ENCODE peak calls at places on chromosomes 13 and 19, in seven cellular contexts. P, O, D, F, L, U and Q are unnamed samples.

GRCh38 chr13:111559612-111560423 is 239.4 kb downstream of the TEX29 start:
- DNase-seq in P (no peak), O (no peak), D (no peak), F (no peak), L (no peak), U (no peak), Q (no peak)

GRCh38 chr13:104571161-104571889 is 1505.1 kb upstream of the SLC10A2 start:
- DNase-seq in P (peak; percentile 81), O (peak; percentile 90), D (no peak), F (peak; percentile 74), L (no peak), U (peak; percentile 41), Q (peak; percentile 90)

GRCh38 chr13:97122381-97122996 is 99.6 kb upstream of the MBNL2 start:
- DNase-seq in P (no peak), O (no peak), D (no peak), F (no peak), L (no peak), U (no peak), Q (no peak)

GRCh38 chr19:13121551-13122274 is 3.6 kb downstream of the NACC1 start:
- DNase-seq in P (no peak), O (no peak), D (no peak), F (peak; percentile 16), L (no peak), U (no peak), Q (no peak)

GRCh38 chr13:28485551-28485950 is 9.4 kb downstream of the FLT1 start:
- DNase-seq in P (no peak), O (peak; percentile 50), D (no peak), F (no peak), L (no peak), U (no peak), Q (no peak)

GRCh38 chr13:97125051-97125809 is 96.9 kb upstream of the MBNL2 start:
- DNase-seq in P (peak; percentile 65), O (peak; percentile 60), D (no peak), F (no peak), L (no peak), U (no peak), Q (peak; percentile 97)

GRCh38 chr19:11191273-11191755 is 6.0 kb downstream of the KANK2 start:
- DNase-seq in P (no peak), O (peak; percentile 42), D (no peak), F (peak; percentile 45), L (no peak), U (no peak), Q (peak; percentile 65)

GRCh38 chr19:28008695-28009094 is 1204.3 kb downstream of the UQCRFS1 start:
- DNase-seq in P (no peak), O (peak; percentile 70), D (no peak), F (no peak), L (no peak), U (no peak), Q (no peak)

GRCh38 chr19:38564981-38565685 is 52.6 kb downstream of the MAP4K1 start:
- DNase-seq in P (no peak), O (no peak), D (peak; percentile 16), F (no peak), L (peak; percentile 6), U (no peak), Q (no peak)

GRCh38 chr13:94988654-94989053 is 276.3 kb upstream of the SOX21 start:
- DNase-seq in P (no peak), O (peak; percentile 60), D (no peak), F (no peak), L (no peak), U (no peak), Q (no peak)

GRCh38 chr19:55552206-55552605 is 6.9 kb upstream of the SBK3 start:
- DNase-seq in P (no peak), O (no peak), D (no peak), F (no peak), L (no peak), U (no peak), Q (no peak)

GRCh38 chr19:2101417-2102335 is 5.0 kb downstream of the IZUMO4 start:
- DNase-seq in P (no peak), O (no peak), D (no peak), F (no peak), L (no peak), U (no peak), Q (no peak)

GRCh38 chr13:23579886-23580706 is 9.9 kb downstream of the TNFRSF19 start:
- DNase-seq in P (peak; percentile 59), O (no peak), D (no peak), F (no peak), L (peak; percentile 36), U (no peak), Q (no peak)

GRCh38 chr19:35125270-35125717 is 9.6 kb downstream of the LGI4 start:
- DNase-seq in P (no peak), O (no peak), D (no peak), F (no peak), L (no peak), U (no peak), Q (no peak)

GRCh38 chr19:35122687-35123551 is 7.3 kb downstream of the FXYD3 start:
- DNase-seq in P (no peak), O (no peak), D (no peak), F (no peak), L (no peak), U (no peak), Q (peak; percentile 76)

GRCh38 chr19:35124098-35125060 is 8.8 kb downstream of the FXYD3 start:
- DNase-seq in P (no peak), O (peak; percentile 52), D (peak; percentile 84), F (peak; percentile 95), L (peak; percentile 85), U (peak; percentile 81), Q (no peak)

GRCh38 chr19:35125746-35126623 is 8.9 kb downstream of the LGI4 start:
- DNase-seq in P (no peak), O (no peak), D (no peak), F (no peak), L (no peak), U (no peak), Q (no peak)

GRCh38 chr19:35123573-35123972 is 8.0 kb downstream of the FXYD3 start:
- DNase-seq in P (no peak), O (no peak), D (no peak), F (no peak), L (no peak), U (no peak), Q (no peak)
- H3K27ac ChIP-seq in P (no peak overlapping the region), O (no peak overlapping the region), D (no peak overlapping the region), F (peak overlapping the region; percentile 67), L (no peak overlapping the region), U (no peak overlapping the region), Q (peak overlapping the region; percentile 98)

DNA sequence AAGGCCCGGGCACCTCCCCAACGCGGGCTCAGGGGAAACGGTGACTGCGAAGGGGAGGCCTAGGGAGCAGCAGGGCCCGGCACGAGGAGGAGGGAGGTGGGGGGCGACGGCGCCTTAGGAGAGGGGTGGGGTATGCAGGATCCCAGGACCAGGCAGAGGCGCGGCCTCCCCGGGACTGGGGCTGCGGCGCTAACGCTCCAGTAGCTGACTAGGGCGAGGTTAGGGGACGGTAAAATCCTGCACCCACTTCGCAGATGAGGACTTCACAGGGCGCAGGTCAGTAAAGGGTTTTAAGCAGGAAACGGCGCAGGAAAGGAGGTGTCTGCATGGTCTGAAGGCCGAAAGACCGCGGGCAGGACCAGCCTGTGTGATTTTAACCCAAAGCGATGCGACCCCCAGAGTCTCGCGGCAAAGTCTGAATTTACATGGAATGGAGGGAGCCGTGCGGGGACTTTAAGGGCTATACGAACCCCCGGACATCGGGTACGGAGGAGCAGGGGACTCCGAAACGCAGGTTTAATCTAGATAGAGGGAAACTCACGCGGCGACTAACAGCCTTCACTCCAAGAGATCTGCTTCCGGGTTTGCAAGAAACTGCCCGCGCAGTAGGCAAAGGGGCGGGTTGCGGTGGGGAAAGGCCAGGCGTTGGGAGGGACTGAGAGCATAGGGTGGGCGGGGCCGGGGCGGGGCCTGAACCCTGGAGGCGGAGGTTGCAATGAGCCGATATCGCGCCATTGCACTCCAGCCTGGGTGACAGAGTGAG is at the start of gene ZNF665:
- DNase-seq in P (peak; percentile 91), O (peak; percentile 95), D (peak; percentile 81), F (peak; percentile 86), L (peak; percentile 69), U (peak; percentile 44), Q (peak; percentile 91)
- H3K27ac ChIP-seq in P (no peak within 1 kb of the TSS), O (peak within 1 kb of the TSS; percentile 25), D (peak within 1 kb of the TSS; percentile 62), F (peak within 1 kb of the TSS; percentile 79), L (peak within 1 kb of the TSS; percentile 78), U (peak within 1 kb of the TSS; percentile 80), Q (peak within 1 kb of the TSS; percentile 61)

DNA sequence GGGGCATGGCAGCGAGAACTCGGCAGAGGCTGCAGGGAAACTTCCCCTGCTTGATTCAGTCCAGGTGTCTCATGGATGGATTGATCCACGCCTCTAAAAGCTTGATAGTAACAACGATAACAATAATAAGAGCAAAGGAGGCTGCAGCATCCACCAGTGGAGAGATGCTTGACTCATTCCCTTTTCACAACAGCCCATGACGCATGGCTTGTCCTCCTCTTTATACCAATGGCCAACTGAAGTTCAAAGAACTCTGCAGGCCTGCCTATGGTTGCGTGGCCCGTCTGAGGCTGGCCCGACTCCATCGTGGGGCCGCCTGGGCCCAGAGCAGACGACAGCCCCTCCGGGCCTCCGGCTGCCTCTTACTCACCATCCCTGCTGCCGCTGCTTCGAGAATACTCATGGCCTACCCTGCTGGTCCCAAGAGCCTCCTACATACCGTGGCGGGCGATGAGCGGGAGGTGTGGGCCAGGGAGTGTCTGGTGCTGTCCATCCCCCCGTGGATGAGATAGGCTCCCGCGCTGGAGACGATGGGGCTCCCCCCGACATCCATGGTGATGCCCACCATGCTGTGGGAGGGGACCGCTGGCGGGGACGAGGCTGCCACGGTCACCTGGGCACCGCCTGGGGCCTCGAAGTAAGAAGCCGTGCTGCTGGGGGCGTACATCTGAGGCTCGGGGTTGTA is 61.7 kb upstream of the RANBP3 start:
- DNase-seq in P (no peak), O (no peak), D (no peak), F (no peak), L (no peak), U (no peak), Q (no peak)
- H3K27ac ChIP-seq in P (no peak overlapping the region), O (no peak overlapping the region), D (no peak overlapping the region), F (no peak overlapping the region), L (no peak overlapping the region), U (no peak overlapping the region), Q (no peak overlapping the region)

GRCh38 chr19:42846597-42846996 is 32.9 kb downstream of the PSG1 start:
- DNase-seq in P (no peak), O (no peak), D (no peak), F (no peak), L (no peak), U (no peak), Q (no peak)

DNA sequence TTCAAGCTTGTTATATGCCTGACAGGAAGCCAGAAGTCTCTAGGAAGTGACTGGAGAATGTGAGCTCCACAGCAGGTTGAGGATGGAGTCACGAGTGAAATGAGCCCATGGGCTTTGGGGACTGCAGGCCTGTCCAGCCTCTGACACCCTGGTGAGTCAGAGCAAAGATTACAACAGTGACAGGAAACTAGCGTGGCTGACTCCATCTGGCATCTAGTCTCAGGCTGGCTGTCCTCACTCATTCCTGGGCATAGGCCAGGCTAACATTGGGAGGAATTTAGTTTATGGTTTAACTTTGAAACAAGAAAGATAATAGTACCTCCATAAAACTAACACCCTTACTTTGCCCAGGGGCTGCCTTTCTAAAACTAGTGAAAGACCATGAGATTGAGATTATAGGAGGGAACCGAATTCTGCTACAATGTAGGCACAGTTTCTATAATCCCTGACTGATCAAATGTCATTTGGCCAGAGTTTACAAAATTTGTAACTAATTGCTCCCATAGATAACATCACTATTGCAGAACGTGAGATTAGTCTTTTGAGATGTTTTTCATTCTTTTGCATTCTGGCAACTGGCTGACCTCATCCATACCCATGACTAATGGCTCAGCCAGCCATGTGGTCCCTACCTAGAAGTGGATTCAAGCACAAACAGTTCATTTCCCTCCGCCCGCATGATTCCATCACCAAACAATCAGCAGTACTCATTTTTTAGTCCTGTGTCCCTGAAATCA is 28.4 kb downstream of the PSG1 start:
- DNase-seq in P (no peak), O (no peak), D (no peak), F (no peak), L (no peak), U (peak; percentile 89), Q (no peak)
- H3K27ac ChIP-seq in P (no peak overlapping the region), O (no peak overlapping the region), D (no peak overlapping the region), F (peak overlapping the region; percentile 72), L (no peak overlapping the region), U (peak overlapping the region; percentile 94), Q (no peak overlapping the region)